ENCODE peak calls at places on chromosomes 4 and X, in nine cellular contexts. U is GM23248, E is cardiac muscle cell, H is neuronal stem cell, I is caudate nucleus, N is upper lobe of left lung, J is ovary, V is Peyer's patch, F is SK-N-SH. M is an unnamed sample.

GRCh38 chr4:39484582-39485272 is 25.9 kb downstream of the LIAS start:
- DNase-seq in U (no peak), F (no peak), N (no peak), I (no peak), H (no peak), V (no peak), J (no peak), E (no peak), M (no peak)

GRCh38 chr4:145772347-145772746 is 92.4 kb downstream of the C4orf51 start:
- DNase-seq in V (no peak), J (no peak), N (no peak), E (no peak), H (no peak), F (no peak), I (no peak), U (no peak), M (no peak)

GRCh38 chr4:181821039-181822004 is 421.9 kb upstream of the TENM3 start:
- DNase-seq in J (no peak), F (no peak), I (no peak), N (no peak), E (peak; percentile 22), U (peak; percentile 10), V (no peak), H (peak; percentile 14), M (no peak)

GRCh38 chrX:17818729-17819128 is 42.4 kb downstream of the RAI2 start:
- DNase-seq in I (no peak), U (no peak), E (no peak), V (no peak), F (no peak), H (no peak), J (no peak), N (no peak), M (no peak)

GRCh38 chrX:97399400-97399799 is 515.7 kb downstream of the RPA4 start:
- DNase-seq in H (no peak), E (peak; percentile 42), F (no peak), V (no peak), I (no peak), N (no peak), J (no peak), U (peak; percentile 49), M (no peak)

GRCh38 chrX:13076176-13076956 is 31.9 kb upstream of the FAM9C start:
- DNase-seq in I (no peak), V (no peak), F (no peak), E (no peak), J (no peak), H (no peak), N (no peak), U (peak; percentile 39), M (no peak)

GRCh38 chrX:110045421-110045820 is 42.5 kb downstream of the TMEM164 start:
- DNase-seq in I (no peak), F (no peak), E (no peak), V (no peak), N (no peak), H (no peak), U (no peak), J (no peak), M (no peak)

GRCh38 chrX:9619581-9619980 is 146.1 kb downstream of the GPR143 start:
- DNase-seq in F (no peak), U (no peak), N (no peak), I (no peak), E (no peak), J (no peak), V (no peak), H (no peak), M (no peak)

GRCh38 chr4:132956951-132957350 is 192.1 kb upstream of the PCDH10 start:
- DNase-seq in H (no peak), J (no peak), I (no peak), U (no peak), V (no peak), N (no peak), E (no peak), F (no peak), M (no peak)
- H3K27ac ChIP-seq in H (no peak overlapping the region), J (no peak overlapping the region), I (peak overlapping the region; percentile 94), U (no peak overlapping the region), V (no peak overlapping the region), N (no peak overlapping the region), E (no peak overlapping the region), F (no peak overlapping the region), M (no peak overlapping the region)

GRCh38 chr4:147964519-147964918 is 232.6 kb downstream of the ARHGAP10 start:
- DNase-seq in I (no peak), V (no peak), N (no peak), U (no peak), E (no peak), H (no peak), J (no peak), F (no peak), M (no peak)
- H3K27ac ChIP-seq in I (no peak overlapping the region), V (no peak overlapping the region), N (no peak overlapping the region), U (no peak overlapping the region), E (no peak overlapping the region), H (no peak overlapping the region), J (no peak overlapping the region), F (no peak overlapping the region), M (no peak overlapping the region)

DNA sequence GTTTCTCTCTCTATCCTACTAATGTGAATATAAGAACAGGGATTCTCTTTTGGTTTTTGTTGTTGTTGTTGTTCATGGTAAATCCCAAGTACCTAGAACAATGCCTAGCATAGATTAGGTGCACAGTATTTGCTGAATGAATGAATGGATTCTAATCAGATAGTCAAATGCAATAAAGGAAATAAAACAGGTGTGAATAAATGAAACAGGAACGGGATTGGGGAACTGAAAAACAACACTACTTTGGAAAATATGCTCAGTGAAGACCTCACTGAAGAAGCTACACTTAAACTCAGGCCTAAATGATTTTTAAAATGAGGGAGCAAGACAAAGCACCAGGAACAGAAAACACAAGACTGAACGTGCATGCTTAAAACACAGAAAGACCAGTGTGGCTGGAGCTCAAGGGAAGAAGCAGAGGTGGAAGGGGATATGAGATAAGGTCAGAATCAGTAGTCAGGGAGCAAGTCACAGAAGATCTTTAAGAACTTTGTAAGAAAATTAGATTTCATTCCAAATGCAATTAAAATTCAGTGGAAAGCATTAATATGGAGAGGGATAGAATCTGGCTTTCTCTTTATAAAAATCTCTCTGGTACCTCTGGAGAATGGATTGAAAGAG is 144.7 kb downstream of the ZAR1 start:
- DNase-seq in U (no peak), I (no peak), E (no peak), V (no peak), N (no peak), H (no peak), F (no peak), J (no peak), M (no peak)
- H3K27ac ChIP-seq in U (no peak overlapping the region), I (peak overlapping the region; percentile 93), E (no peak overlapping the region), V (no peak overlapping the region), N (no peak overlapping the region), H (no peak overlapping the region), F (no peak overlapping the region), J (no peak overlapping the region), M (no peak overlapping the region)

DNA sequence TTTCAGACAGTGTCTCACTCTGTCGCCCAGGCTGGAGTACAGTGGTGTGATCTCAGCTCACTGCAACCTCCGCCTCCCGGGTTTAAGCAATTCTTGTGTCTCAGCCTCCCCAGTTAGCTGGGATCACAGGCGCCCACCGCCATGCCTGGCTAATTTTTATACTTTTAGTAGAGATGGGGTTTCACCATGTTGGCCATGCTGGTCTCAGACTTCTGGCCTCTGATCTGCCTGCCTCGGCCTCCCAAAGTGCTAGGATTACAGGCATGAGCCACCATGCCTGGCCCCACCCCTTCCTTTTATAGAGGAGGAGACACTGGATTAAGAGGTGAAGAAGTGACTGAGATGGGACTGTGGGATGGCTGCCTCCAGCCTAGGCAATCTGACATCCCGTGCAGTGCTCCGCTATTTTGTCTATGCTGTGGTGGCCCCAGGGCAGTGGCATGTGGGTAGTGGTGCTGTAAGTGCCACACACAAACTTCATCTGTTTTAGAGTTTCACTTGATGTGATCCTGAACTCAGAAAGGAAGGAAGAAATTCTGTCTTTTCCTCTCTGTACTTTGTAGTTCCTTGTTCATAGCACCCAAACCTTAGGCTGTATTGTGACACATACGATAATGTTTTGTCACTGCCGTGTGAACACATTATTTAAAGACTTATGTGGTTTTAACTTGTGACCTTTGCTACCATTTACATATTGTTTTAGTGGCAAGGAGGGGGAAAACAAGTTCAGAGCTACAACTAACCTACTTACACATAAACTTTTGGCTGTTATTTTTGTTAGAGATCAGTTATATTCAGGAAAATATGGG is 48.9 kb downstream of the FNIP2 start:
- DNase-seq in H (no peak), I (no peak), F (no peak), J (no peak), V (no peak), E (no peak), N (no peak), U (no peak), M (no peak)
- H3K27ac ChIP-seq in H (no peak overlapping the region), I (peak overlapping the region; percentile 33), F (no peak overlapping the region), J (no peak overlapping the region), V (no peak overlapping the region), E (peak overlapping the region; percentile 57), N (peak overlapping the region; percentile 76), U (no peak overlapping the region), M (peak overlapping the region; percentile 7)

GRCh38 chrX:48711162-48711928 is 14.8 kb downstream of the SUV39H1 start:
- DNase-seq in I (no peak), F (no peak), N (no peak), U (no peak), J (no peak), H (no peak), V (no peak), E (no peak), M (no peak)
- H3K27ac ChIP-seq in I (no peak overlapping the region), F (no peak overlapping the region), N (no peak overlapping the region), U (no peak overlapping the region), J (no peak overlapping the region), H (no peak overlapping the region), V (no peak overlapping the region), E (no peak overlapping the region), M (no peak overlapping the region)

GRCh38 chr4:26838055-26838842 is 22.4 kb upstream of the STIM2 start:
- DNase-seq in I (no peak), E (no peak), H (no peak), V (no peak), N (no peak), U (no peak), J (no peak), F (no peak), M (no peak)
- H3K27ac ChIP-seq in I (no peak overlapping the region), E (no peak overlapping the region), H (no peak overlapping the region), V (no peak overlapping the region), N (no peak overlapping the region), U (no peak overlapping the region), J (no peak overlapping the region), F (no peak overlapping the region), M (no peak overlapping the region)

DNA sequence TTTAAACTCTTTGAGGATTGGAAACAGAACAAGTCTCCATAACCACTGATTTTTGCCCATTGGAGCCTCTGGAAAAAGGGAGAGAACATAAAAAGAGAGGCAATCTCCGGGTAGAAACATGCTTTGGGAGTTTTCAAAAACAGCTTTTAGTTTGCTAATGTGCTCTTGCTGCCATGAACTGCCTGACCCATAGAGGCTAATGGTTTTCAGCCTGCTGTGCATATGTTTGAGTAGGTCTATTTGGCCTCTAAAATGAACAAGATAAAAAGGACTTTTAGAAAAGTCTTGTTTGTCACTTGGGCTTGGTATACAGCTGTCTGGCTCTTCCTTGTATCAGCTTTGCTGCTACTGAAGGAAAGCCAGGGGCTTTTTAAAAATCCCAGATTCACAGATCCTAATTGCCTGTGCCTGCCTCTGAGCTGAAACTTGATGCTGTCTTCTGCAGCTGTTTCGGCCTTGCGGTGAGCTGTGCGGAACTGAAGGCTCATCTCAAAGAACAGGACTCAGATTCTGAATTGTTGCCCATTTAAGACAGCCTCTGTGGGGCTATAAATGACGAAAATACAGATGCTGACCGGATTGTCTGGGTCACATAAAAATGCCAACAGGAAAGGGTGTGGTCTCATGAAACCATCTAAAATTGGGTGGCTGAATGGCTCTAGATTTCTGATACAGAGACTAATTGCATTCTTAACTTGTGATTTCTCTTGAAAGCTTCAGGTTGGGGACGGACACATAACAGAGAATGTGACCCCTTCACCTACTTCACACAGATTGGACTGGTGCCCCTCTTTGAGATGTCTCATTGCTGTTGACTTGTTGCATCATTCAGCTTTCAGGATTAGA is 18.4 kb upstream of the ZNF41 start:
- DNase-seq in J (no peak), H (no peak), E (peak; percentile 50), N (no peak), U (peak; percentile 77), I (no peak), F (no peak), V (no peak), M (no peak)
- H3K27ac ChIP-seq in J (no peak overlapping the region), H (peak overlapping the region; percentile 51), E (no peak overlapping the region), N (no peak overlapping the region), U (peak overlapping the region; percentile 86), I (no peak overlapping the region), F (peak overlapping the region; percentile 17), V (no peak overlapping the region), M (no peak overlapping the region)

M was measured in lower lobe of right lung.